ENCODE peak calls at places on chromosome 11, in eight cellular contexts. D is aorta; L is astrocyte of the spinal cord; R is CD8-positive, alpha-beta memory T cell; U is AG09319; E is B cell; W is Caki2; A is NT2/D1. H is an unnamed sample.

GRCh38 chr11:12224537-12224893 is 114.1 kb downstream of the MICAL2 start:
- DNase-seq in D (peak), L (peak), R (peak), U (no peak), E (no peak), W (no peak), A (no peak), H (peak)

GRCh38 chr11:34366522-34366921 is 8.7 kb upstream of the ABTB2 start:
- DNase-seq in D (no peak), L (no peak), R (no peak), U (no peak), E (no peak), W (no peak), A (no peak), H (no peak)

GRCh38 chr11:122745111-122745510 is 89.6 kb downstream of the UBASH3B start:
- DNase-seq in D (no peak), L (no peak), R (no peak), U (no peak), E (no peak), W (no peak), A (no peak), H (no peak)

GRCh38 chr11:29937526-29937925 is 79.3 kb downstream of the KCNA4 start:
- DNase-seq in D (no peak), L (no peak), R (no peak), U (no peak), E (no peak), W (peak), A (no peak), H (no peak)

GRCh38 chr11:26580929-26581328 is 8.9 kb upstream of the MUC15 start:
- DNase-seq in D (no peak), L (peak), R (no peak), U (no peak), E (no peak), W (peak), A (no peak), H (no peak)

GRCh38 chr11:113979427-113979826 is 4.5 kb downstream of the HTR3A start:
- DNase-seq in D (no peak), L (no peak), R (no peak), U (no peak), E (no peak), W (no peak), A (no peak), H (no peak)

GRCh38 chr11:99670268-99670667 is 649.5 kb downstream of the CNTN5 start:
- DNase-seq in D (no peak), L (no peak), R (no peak), U (no peak), E (no peak), W (no peak), A (no peak), H (no peak)

GRCh38 chr11:128725630-128726461 is 32.0 kb downstream of the FLI1 start:
- DNase-seq in D (no peak), L (peak), R (peak), U (peak), E (peak), W (no peak), A (no peak), H (peak)

GRCh38 chr11:57761301-57762234 is at the start of gene CTNND1:
- DNase-seq in D (peak), L (peak), R (no peak), U (peak), E (peak), W (peak), A (peak), H (no peak)

GRCh38 chr11:72712168-72712721 is 38.0 kb upstream of the PDE2A start:
- DNase-seq in D (no peak), L (no peak), R (no peak), U (no peak), E (no peak), W (no peak), A (no peak), H (no peak)

GRCh38 chr11:109109916-109110315 is 312.1 kb upstream of the C11orf87 start:
- DNase-seq in D (no peak), L (no peak), R (no peak), U (no peak), E (no peak), W (no peak), A (no peak), H (no peak)

GRCh38 chr11:65879622-65880021 is at the start of gene CTSW:
- DNase-seq in D (no peak), L (no peak), R (peak), U (no peak), E (no peak), W (no peak), A (no peak), H (no peak)

GRCh38 chr11:13720940-13721339 is 52.5 kb downstream of the FAR1 start:
- DNase-seq in D (no peak), L (no peak), R (no peak), U (no peak), E (no peak), W (no peak), A (no peak), H (no peak)